ENCODE peak calls at places on chromosome 21, in nine cellular contexts. G is brain microvascular endothelial cell, Q is astrocyte, B is HFF-Myc, L is lower lobe of right lung, K is endodermal cell, V is choroid plexus epithelial cell, H is right atrium auricular region, S is HL-60. U is an unnamed sample.

GRCh38 chr21:27840273-27840672 is 873.4 kb upstream of the ADAMTS5 start:
- DNase-seq in H (no peak), B (no peak), S (no peak), V (no peak), K (no peak), L (no peak), Q (no peak), G (no peak), U (no peak)

GRCh38 chr21:21612446-21612845 is 614.2 kb downstream of the NCAM2 start:
- DNase-seq in S (no peak), K (peak), G (peak), B (peak), H (no peak), Q (peak), V (peak), L (no peak), U (peak)

GRCh38 chr21:29155118-29155932 is 24.9 kb downstream of the MAP3K7CL start:
- DNase-seq in S (no peak), G (peak), Q (peak), K (peak), H (peak), B (no peak), L (peak), V (peak), U (peak)

GRCh38 chr21:42614811-42615342 is 38.5 kb upstream of the PDE9A start:
- DNase-seq in K (peak), H (no peak), B (no peak), Q (no peak), S (peak), G (no peak), L (peak), V (no peak), U (peak)

GRCh38 chr21:14572206-14572780 is 26.2 kb upstream of the SAMSN1 start:
- DNase-seq in Q (no peak), K (no peak), B (no peak), S (no peak), L (no peak), H (no peak), G (no peak), V (no peak), U (no peak)

GRCh38 chr21:44779417-44780139 is 22.0 kb downstream of the UBE2G2 start:
- DNase-seq in G (no peak), B (no peak), V (no peak), L (no peak), Q (peak), S (no peak), K (no peak), H (peak), U (no peak)

GRCh38 chr21:42535602-42536171 is 22.0 kb downstream of the SLC37A1 start:
- DNase-seq in G (no peak), L (peak), K (no peak), V (no peak), H (no peak), S (no peak), Q (no peak), B (no peak), U (no peak)

GRCh38 chr21:28537371-28538079 is 455.2 kb downstream of the LTN1 start:
- DNase-seq in V (peak), L (no peak), G (peak), H (no peak), K (no peak), S (no peak), B (peak), Q (peak), U (peak)

GRCh38 chr21:32772281-32773047 is 909 bp upstream of the PAXBP1 start:
- DNase-seq in G (no peak), S (peak), Q (peak), H (peak), B (no peak), V (peak), K (no peak), L (no peak), U (peak)

GRCh38 chr21:27083144-27083543 is 116.3 kb upstream of the ADAMTS5 start:
- DNase-seq in V (no peak), K (no peak), Q (no peak), H (no peak), S (no peak), B (no peak), G (no peak), L (no peak), U (no peak)

GRCh38 chr21:34526618-34527290 is 14.7 kb upstream of the KCNE1 start:
- DNase-seq in G (peak), H (peak), K (peak), V (peak), Q (peak), L (peak), B (peak), S (peak), U (peak)

GRCh38 chr21:34522284-34522683 is 10.3 kb upstream of the KCNE1 start:
- DNase-seq in L (no peak), Q (no peak), S (no peak), H (peak), K (no peak), G (no peak), B (no peak), V (no peak), U (no peak)

GRCh38 chr21:34526236-34526617 is 14.2 kb upstream of the KCNE1 start:
- DNase-seq in G (no peak), K (no peak), V (peak), S (no peak), H (no peak), B (no peak), L (no peak), Q (no peak), U (peak)

GRCh38 chr21:34523019-34523418 is 11.0 kb upstream of the KCNE1 start:
- DNase-seq in G (no peak), Q (no peak), H (no peak), V (no peak), S (no peak), B (no peak), K (no peak), L (no peak), U (no peak)

GRCh38 chr21:34524671-34525601 is 12.9 kb upstream of the KCNE1 start:
- DNase-seq in H (peak), Q (peak), G (no peak), L (no peak), V (peak), K (peak), S (no peak), B (no peak), U (peak)
- H3K4me3 ChIP-seq in H (peak), Q (peak), G (peak), L (peak), V (peak), K (no peak), S (no peak), B (peak), U (peak)

GRCh38 chr21:46099476-46099875 is 1.6 kb downstream of the COL6A2 start:
- DNase-seq in L (peak), V (peak), S (no peak), B (no peak), Q (no peak), K (peak), H (peak), G (no peak), U (peak)

GRCh38 chr21:46096997-46097825 is 701 bp upstream of the COL6A2 start:
- DNase-seq in K (peak), H (peak), G (no peak), B (no peak), Q (no peak), V (no peak), L (no peak), S (no peak), U (peak)

GRCh38 chr21:46098303-46099141 is 610 bp downstream of the COL6A2 start:
- DNase-seq in B (no peak), S (no peak), G (no peak), K (peak), H (peak), V (no peak), Q (no peak), L (peak), U (peak)

GRCh38 chr21:46096596-46096981 is 1.3 kb upstream of the COL6A2 start:
- DNase-seq in Q (no peak), L (no peak), K (no peak), H (peak), S (no peak), B (no peak), G (no peak), V (no peak), U (no peak)

DNA sequence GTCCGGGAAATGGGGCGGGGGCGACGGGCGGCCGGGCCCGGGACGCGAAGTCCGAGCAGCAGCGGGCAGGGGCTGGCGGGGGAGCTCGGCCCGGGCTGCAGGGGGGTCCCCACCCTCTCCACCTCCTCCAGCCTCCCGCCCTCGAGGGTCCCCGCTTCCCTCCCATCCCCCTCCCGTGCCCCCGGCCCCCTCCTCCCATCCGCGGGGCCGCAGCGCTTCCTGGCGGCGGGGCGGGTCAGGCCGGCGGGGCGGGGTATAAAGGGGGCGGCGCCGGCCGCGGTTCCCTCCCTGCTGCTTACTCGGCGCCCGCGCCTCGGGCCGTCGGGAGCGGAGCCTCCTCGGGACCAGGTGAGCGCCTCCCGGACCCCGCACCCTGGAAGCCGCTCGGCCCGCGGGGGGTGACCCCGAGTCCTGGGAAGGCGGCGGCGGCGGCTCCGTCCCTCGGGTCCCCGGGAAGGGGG is at the start of gene COL6A2:
- DNase-seq in G (peak), H (peak), K (peak), S (no peak), B (no peak), L (peak), V (peak), Q (no peak), U (peak)
- TF ChIP-seq CTCF in G (peak), H (peak), K (peak), S (no peak), B (no peak), L (peak), V (no peak), Q (no peak), U (no peak)

DNA sequence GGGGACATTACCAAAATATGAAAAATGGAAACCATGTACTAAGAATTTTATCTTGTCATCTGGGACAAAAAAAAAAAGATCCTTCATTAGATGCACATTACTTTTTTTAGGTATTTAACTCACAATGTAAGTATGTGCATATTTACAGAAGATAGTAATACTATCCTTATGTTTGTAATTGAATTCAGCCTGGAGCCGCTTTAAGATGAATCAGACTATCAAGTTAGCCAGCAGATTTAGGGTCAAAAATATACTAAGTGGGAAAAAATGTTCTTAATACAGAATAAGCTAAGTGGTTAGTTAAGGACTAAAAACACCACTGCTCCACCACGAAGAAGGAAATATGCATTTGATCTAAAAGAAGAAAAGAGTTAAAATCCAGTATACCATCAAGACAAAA is 49.1 kb downstream of the DSCAM start:
- DNase-seq in G (no peak), Q (peak), V (no peak), S (no peak), K (no peak), L (no peak), H (no peak), B (no peak), U (no peak)
- H3K4me3 ChIP-seq in G (no peak), Q (no peak), V (no peak), S (no peak), K (no peak), L (no peak), H (no peak), B (no peak), U (no peak)

GRCh38 chr21:39581414-39581813 is 31.3 kb upstream of the B3GALT5 start:
- DNase-seq in B (no peak), Q (no peak), L (no peak), S (no peak), G (no peak), K (peak), V (no peak), H (no peak), U (no peak)
- TF ChIP-seq CTCF in B (peak), Q (no peak), L (no peak), S (no peak), G (no peak), K (peak), V (no peak), H (no peak), U (no peak)

GRCh38 chr21:37562920-37563640 is 196.5 kb downstream of the DYRK1A start:
- DNase-seq in L (peak), V (no peak), G (no peak), B (no peak), H (no peak), Q (no peak), K (no peak), S (peak), U (peak)

GRCh38 chr21:37564341-37564923 is 197.9 kb downstream of the DYRK1A start:
- DNase-seq in Q (peak), V (peak), K (peak), B (peak), S (peak), L (peak), G (peak), H (peak), U (peak)

GRCh38 chr21:37564924-37565529 is 198.5 kb downstream of the DYRK1A start:
- DNase-seq in G (peak), Q (no peak), H (no peak), S (no peak), L (no peak), V (peak), B (peak), K (no peak), U (no peak)

GRCh38 chr21:37561941-37562919 is 195.7 kb downstream of the DYRK1A start:
- DNase-seq in L (no peak), K (no peak), S (no peak), Q (no peak), B (no peak), H (no peak), V (no peak), G (no peak), U (no peak)

DNA sequence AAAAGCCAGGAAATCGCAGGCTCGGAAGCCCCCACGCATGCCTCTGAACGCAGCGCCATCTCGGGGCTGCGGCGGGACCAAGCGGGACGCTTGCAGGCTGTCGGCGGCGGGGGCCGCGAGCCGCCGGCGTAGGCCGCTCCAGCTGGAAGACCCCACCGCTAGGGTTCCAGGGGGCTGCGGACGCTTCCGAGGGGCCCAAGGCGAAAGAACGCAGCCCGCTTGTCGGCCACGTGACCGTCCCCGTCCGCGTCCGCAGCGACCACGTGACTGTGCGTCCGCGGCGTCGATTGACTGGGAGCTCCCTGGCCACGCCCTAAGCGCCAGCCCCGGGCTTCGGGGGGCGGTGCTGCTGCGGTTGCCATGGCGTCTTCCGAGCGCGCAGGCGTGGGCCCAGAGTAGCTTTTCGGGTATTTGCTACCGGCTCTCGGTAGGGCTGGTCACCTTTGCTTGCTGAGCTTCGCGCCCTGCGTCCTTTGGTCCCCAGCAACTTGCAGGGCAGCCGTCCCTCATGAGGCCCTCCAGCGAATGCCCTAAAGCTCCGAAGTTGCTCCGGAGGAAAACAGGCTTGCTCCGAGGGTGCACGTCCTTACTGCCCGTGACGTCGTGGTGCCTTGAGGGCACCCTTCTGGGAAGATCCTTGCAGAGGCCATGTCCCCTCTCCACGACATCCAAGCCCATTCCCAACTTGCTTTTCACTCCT is 197.2 kb downstream of the DYRK1A start:
- DNase-seq in G (peak), V (peak), S (peak), K (peak), B (peak), L (peak), H (peak), Q (peak), U (peak)
- H3K4me3 ChIP-seq in G (peak), V (peak), S (peak), K (peak), B (peak), L (peak), H (peak), Q (peak), U (peak)

U was measured in fibroblast of mammary gland.